ENCODE peak calls at places on chromosomes 2 and 18, in nine cellular contexts. I is progenitor cell of endocrine pancreas, R is psoas muscle, S is pancreas, K is GM13977, G is A549, D is upper lobe of left lung, E is IMR-90, T is cardiac fibroblast. W is an unnamed sample.
A peak's percentile ranks its signal among the peaks of the same experiment; 100 is the strongest.

GRCh38 chr18:54269924-54270844 is 867 bp downstream of the POLI start:
- DNase-seq in K (peak; percentile 30), E (peak; percentile 18), G (peak; percentile 30), R (no peak), D (no peak), I (peak; percentile 13), S (peak; percentile 37), T (peak; percentile 59), W (peak; percentile 43)

GRCh38 chr2:226793615-226794014 is 6.0 kb downstream of the IRS1 start:
- DNase-seq in I (no peak), E (peak; percentile 18), S (no peak), D (no peak), K (no peak), R (no peak), G (no peak), T (peak; percentile 55), W (no peak)

GRCh38 chr18:72808688-72809087 is 59.1 kb downstream of the NETO1 start:
- DNase-seq in E (no peak), I (no peak), K (no peak), T (no peak), G (no peak), S (no peak), R (no peak), D (no peak), W (no peak)

GRCh38 chr2:235859651-235860050 is 308.5 kb downstream of the GBX2 start:
- DNase-seq in T (peak; percentile 48), G (no peak), K (no peak), S (no peak), R (no peak), D (no peak), E (no peak), I (no peak), W (no peak)

GRCh38 chr18:28963481-28963880 is 786.6 kb upstream of the CDH2 start:
- DNase-seq in G (no peak), E (peak; percentile 55), I (no peak), K (no peak), S (no peak), T (peak; percentile 24), R (no peak), D (no peak), W (no peak)

GRCh38 chr2:228541794-228542193 is 360.3 kb upstream of the SPHKAP start:
- DNase-seq in T (peak; percentile 87), R (no peak), G (no peak), D (no peak), S (no peak), I (no peak), K (no peak), E (peak; percentile 16), W (no peak)

GRCh38 chr2:67825476-67825875 is 237.3 kb downstream of the C1D start:
- DNase-seq in T (peak; percentile 71), G (no peak), R (no peak), S (no peak), E (peak; percentile 82), D (no peak), K (no peak), I (no peak), W (no peak)

GRCh38 chr2:226213717-226214116 is 585.9 kb downstream of the IRS1 start:
- DNase-seq in S (no peak), D (no peak), T (peak; percentile 86), E (peak; percentile 88), R (no peak), K (no peak), G (no peak), I (no peak), W (no peak)

GRCh38 chr2:165293439-165294420 is 54.5 kb downstream of the SCN2A start:
- DNase-seq in I (peak; percentile 24), R (no peak), D (no peak), E (peak; percentile 87), T (peak; percentile 94), K (peak; percentile 66), G (peak; percentile 30), S (peak; percentile 66), W (no peak)

GRCh38 chr18:59660976-59661743 is 36.1 kb downstream of the CCBE1 start:
- DNase-seq in I (no peak), S (no peak), K (no peak), E (peak; percentile 69), G (no peak), T (peak; percentile 80), R (no peak), D (no peak), W (no peak)

GRCh38 chr2:1249897-1250687 is 163.2 kb upstream of the TPO start:
- DNase-seq in R (no peak), T (no peak), I (no peak), E (no peak), G (no peak), S (no peak), K (no peak), D (no peak), W (no peak)

GRCh38 chr2:74566423-74567085 is 12.0 kb downstream of the DOK1 start:
- DNase-seq in G (no peak), D (no peak), R (no peak), K (no peak), I (no peak), S (no peak), E (peak; percentile 75), T (peak; percentile 97), W (no peak)

GRCh38 chr2:241797441-241798080 is 11.4 kb upstream of the NEU4 start:
- DNase-seq in S (no peak), E (no peak), R (peak; percentile 43), I (no peak), T (no peak), D (peak; percentile 51), G (no peak), K (peak; percentile 17), W (peak; percentile 18)

GRCh38 chr2:1510184-1510583 is 96.9 kb downstream of the TPO start:
- DNase-seq in T (no peak), S (no peak), D (no peak), E (no peak), R (no peak), G (no peak), K (no peak), I (no peak), W (no peak)

GRCh38 chr2:71474744-71475421 is 21.5 kb downstream of the DYSF start:
- DNase-seq in T (no peak), D (no peak), G (no peak), S (no peak), I (no peak), K (no peak), E (no peak), R (no peak), W (no peak)

GRCh38 chr2:172226244-172227061 is 123.8 kb upstream of the DLX2 start:
- DNase-seq in S (peak; percentile 70), T (no peak), R (no peak), E (no peak), D (no peak), I (no peak), K (no peak), G (no peak), W (no peak)

GRCh38 chr2:133888107-133888506 is 319.8 kb upstream of the NCKAP5 start:
- DNase-seq in E (no peak), K (no peak), D (no peak), G (no peak), R (no peak), T (no peak), I (no peak), S (no peak), W (no peak)

GRCh38 chr2:133885847-133886246 is 317.6 kb upstream of the NCKAP5 start:
- DNase-seq in G (no peak), R (no peak), I (no peak), D (peak; percentile 31), S (no peak), T (peak; percentile 27), E (peak; percentile 4), K (no peak), W (no peak)

GRCh38 chr2:133886735-133887675 is 318.7 kb upstream of the NCKAP5 start:
- DNase-seq in T (peak; percentile 78), R (peak; percentile 67), I (peak; percentile 50), G (peak; percentile 71), D (no peak), E (peak; percentile 80), K (peak; percentile 66), S (peak; percentile 49), W (peak; percentile 68)

GRCh38 chr2:133887676-133888040 is 319.4 kb upstream of the NCKAP5 start:
- DNase-seq in R (no peak), S (no peak), I (no peak), E (no peak), T (no peak), K (no peak), G (no peak), D (no peak), W (no peak)

GRCh38 chr2:133884739-133885381 is 316.6 kb upstream of the NCKAP5 start:
- DNase-seq in S (no peak), D (no peak), G (no peak), K (peak; percentile 34), E (peak; percentile 51), T (peak; percentile 51), R (no peak), I (no peak), W (no peak)
- TF ChIP-seq CTCF in S (no peak), D (no peak), G (peak; percentile 34), K (peak; percentile 41), E (peak; percentile 64), T (no peak), R (no peak), I (peak; percentile 21), W (no peak)

DNA sequence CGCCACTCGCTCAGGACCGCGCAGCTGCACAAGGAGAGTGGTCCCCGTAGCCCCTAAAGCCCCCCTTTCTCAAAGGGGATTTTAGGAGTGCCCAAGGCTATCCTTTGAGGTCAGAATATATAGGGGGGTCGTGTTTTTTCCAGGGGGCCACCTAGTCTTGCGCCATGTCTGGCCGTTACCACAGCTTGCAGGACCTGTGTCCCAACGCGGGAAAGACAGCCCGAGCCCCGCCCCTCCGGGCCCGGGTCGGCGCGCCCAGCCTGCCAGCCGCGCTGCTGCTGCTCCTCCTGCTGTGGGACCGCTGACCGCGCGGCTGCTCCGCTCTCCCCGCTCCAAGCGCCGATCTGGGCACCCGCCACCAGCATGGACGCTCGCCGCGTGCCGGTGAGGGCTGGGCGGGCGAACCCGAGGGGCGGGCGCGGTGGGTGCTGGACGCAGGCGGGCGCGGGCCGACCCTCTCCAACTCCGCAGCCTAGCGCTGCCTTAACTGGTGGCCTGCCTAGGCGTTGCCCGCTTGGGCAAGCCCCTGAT is at the start of gene CDCA7:
- DNase-seq in K (peak; percentile 87), T (peak; percentile 42), E (peak; percentile 54), I (peak; percentile 66), G (peak; percentile 71), S (peak; percentile 53), R (peak; percentile 82), D (peak; percentile 91), W (peak; percentile 56)
- TF ChIP-seq CTCF in K (peak; percentile 15), T (no peak), E (no peak), I (no peak), G (no peak), S (no peak), R (no peak), D (no peak), W (no peak)

GRCh38 chr18:78510636-78511035 is 469.0 kb upstream of the SALL3 start:
- DNase-seq in G (no peak), E (no peak), S (no peak), D (no peak), R (no peak), K (no peak), T (no peak), I (no peak), W (no peak)
- TF ChIP-seq CTCF in G (no peak), E (no peak), S (no peak), D (no peak), R (no peak), K (no peak), T (no peak), I (no peak), W (no peak)

DNA sequence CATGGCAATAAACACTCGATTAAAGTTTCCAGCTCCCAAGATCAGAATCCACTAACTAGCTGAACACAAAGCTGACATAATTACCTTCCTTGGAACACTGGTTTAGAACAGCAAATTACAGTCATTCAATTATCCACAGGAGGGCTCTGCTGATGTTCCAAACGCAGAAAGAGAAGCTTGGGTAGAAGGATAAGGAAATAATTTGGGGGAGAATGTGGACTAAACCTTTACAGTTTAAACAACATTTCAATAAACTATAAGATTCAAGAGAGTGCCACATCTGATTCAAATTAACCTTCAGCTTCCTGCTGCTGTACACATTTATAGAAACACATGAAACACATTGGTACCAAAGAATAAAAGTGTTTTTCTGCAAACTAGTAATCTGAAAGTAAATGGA is 67.8 kb upstream of the ARL4C start:
- DNase-seq in K (no peak), D (no peak), R (no peak), T (peak; percentile 55), S (no peak), G (no peak), I (no peak), E (peak; percentile 80), W (no peak)
- TF ChIP-seq CTCF in K (no peak), D (no peak), R (no peak), T (no peak), S (no peak), G (peak; percentile 47), I (no peak), E (peak; percentile 56), W (no peak)

W was measured in mesothelial cell of epicardium.